ENCODE peak calls at places on chromosomes 7 and 10, in four cellular contexts. Q is A549, D is transverse colon, J is sigmoid colon. T is an unnamed sample.

GRCh38 chr7:116863168-116863670 is 832 bp downstream of the CAPZA2 start:
- DNase-seq in D (peak), Q (peak), J (no peak), T (peak)

GRCh38 chr10:11476035-11476434 is 135.4 kb downstream of the USP6NL start:
- DNase-seq in J (no peak), D (no peak), Q (no peak), T (no peak)

GRCh38 chr10:25398680-25399079 is 223.9 kb downstream of the GPR158 start:
- DNase-seq in Q (no peak), J (no peak), D (no peak), T (no peak)

GRCh38 chr7:63028376-63029206 is 970.1 kb upstream of the ZNF722 start:
- DNase-seq in D (no peak), Q (no peak), J (no peak), T (no peak)

GRCh38 chr10:133134411-133135115 is 25.5 kb upstream of the KNDC1 start:
- DNase-seq in Q (no peak), D (no peak), J (no peak), T (peak)

GRCh38 chr7:36084485-36085091 is 68.5 kb upstream of the EEPD1 start:
- DNase-seq in Q (peak), D (peak), J (peak), T (peak)

GRCh38 chr7:51138121-51139085 is 178.2 kb downstream of the COBL start:
- DNase-seq in D (no peak), J (no peak), Q (no peak), T (no peak)

GRCh38 chr10:4686644-4686996 is 139.4 kb upstream of the AKR1E2 start:
- DNase-seq in J (no peak), Q (peak), D (no peak), T (no peak)

GRCh38 chr7:36563706-36564325 is 160.5 kb downstream of the AOAH start:
- DNase-seq in J (no peak), D (no peak), Q (no peak), T (no peak)

GRCh38 chr7:130999926-131000325 is 265.9 kb upstream of the KLF14 start:
- DNase-seq in D (no peak), Q (no peak), J (no peak), T (no peak)

GRCh38 chr10:14834588-14834987 is 3.2 kb downstream of the CDNF start:
- DNase-seq in J (no peak), D (peak), Q (no peak), T (no peak)

GRCh38 chr10:113753020-113753692 is 1.7 kb downstream of the PLEKHS1 start:
- DNase-seq in D (peak), Q (no peak), J (no peak), T (no peak)

GRCh38 chr10:17206210-17206709 is 4.8 kb upstream of the TRDMT1 start:
- DNase-seq in Q (peak), J (no peak), D (no peak), T (no peak)

GRCh38 chr7:5572439-5572838 is 148.8 kb upstream of the TNRC18 start:
- DNase-seq in D (no peak), J (no peak), Q (no peak), T (no peak)

GRCh38 chr10:102815790-102816549 is 21.2 kb downstream of the CYP17A1 start:
- DNase-seq in D (peak), Q (no peak), J (peak), T (peak)

GRCh38 chr7:51645298-51645697 is 328.7 kb upstream of the COBL start:
- DNase-seq in D (no peak), J (no peak), Q (no peak), T (no peak)

GRCh38 chr7:112060625-112061024 is 145.6 kb downstream of the DOCK4 start:
- DNase-seq in J (no peak), Q (peak), D (no peak), T (no peak)

GRCh38 chr10:44068716-44069482 is 316.0 kb downstream of the CXCL12 start:
- DNase-seq in J (no peak), D (no peak), Q (no peak), T (no peak)

GRCh38 chr10:113187066-113187777 is 237.2 kb downstream of the TCF7L2 start:
- DNase-seq in J (peak), Q (no peak), D (no peak), T (peak)

GRCh38 chr7:18345641-18346234 is 149.8 kb upstream of the HDAC9 start:
- DNase-seq in J (no peak), D (peak), Q (peak), T (no peak)

GRCh38 chr7:123747620-123748141 is 1.1 kb downstream of the WASL start:
- DNase-seq in D (peak), Q (peak), J (peak), T (no peak)

GRCh38 chr10:45490277-45490676 is 116.3 kb downstream of the ALOX5 start:
- DNase-seq in J (no peak), Q (no peak), D (no peak), T (no peak)

GRCh38 chr10:45491061-45491460 is 117.0 kb downstream of the ALOX5 start:
- DNase-seq in Q (no peak), D (no peak), J (no peak), T (no peak)

GRCh38 chr10:45500304-45500703 is 126.3 kb downstream of the ALOX5 start:
- DNase-seq in Q (no peak), J (no peak), D (no peak), T (no peak)

GRCh38 chr10:45500798-45501197 is 126.8 kb downstream of the ALOX5 start:
- DNase-seq in Q (no peak), D (no peak), J (no peak), T (no peak)

DNA sequence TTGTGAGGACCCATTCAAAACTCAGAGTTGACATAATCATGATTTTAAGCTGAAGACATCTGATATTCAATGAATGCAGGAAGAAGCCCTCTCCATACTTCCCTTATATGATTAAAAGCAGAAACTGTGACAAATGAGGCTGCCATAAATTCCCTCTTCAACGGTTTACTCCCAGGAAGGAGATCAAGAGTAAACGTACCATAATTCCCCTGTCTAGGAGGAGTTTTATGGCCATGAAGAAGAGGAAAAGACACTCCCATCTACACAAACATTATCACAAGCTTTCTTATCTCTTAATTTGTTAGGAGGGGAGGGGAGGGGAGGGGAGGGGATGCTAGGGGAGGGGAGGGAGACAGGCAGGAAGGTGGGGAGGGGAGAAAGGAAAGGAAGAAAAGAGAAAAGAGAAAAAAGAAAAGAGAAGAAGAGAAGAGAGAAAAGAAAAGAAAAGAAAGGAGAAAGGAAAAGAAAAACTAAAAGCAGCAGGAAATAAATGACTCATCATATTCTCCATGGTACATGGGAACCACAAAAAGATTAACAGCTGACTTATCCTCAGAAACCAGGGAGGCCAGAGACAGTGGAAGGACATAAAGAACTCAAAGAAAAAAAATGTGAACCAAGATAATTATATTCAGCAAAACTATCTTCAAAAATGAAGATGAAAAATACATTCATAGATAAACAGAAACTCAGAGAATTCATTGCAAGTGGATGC is 121.6 kb downstream of the ALOX5 start:
- DNase-seq in J (no peak), Q (peak), D (no peak), T (no peak)
- TF ChIP-seq EP300 in J (no peak), Q (no peak), D (no peak), T (no peak)

DNA sequence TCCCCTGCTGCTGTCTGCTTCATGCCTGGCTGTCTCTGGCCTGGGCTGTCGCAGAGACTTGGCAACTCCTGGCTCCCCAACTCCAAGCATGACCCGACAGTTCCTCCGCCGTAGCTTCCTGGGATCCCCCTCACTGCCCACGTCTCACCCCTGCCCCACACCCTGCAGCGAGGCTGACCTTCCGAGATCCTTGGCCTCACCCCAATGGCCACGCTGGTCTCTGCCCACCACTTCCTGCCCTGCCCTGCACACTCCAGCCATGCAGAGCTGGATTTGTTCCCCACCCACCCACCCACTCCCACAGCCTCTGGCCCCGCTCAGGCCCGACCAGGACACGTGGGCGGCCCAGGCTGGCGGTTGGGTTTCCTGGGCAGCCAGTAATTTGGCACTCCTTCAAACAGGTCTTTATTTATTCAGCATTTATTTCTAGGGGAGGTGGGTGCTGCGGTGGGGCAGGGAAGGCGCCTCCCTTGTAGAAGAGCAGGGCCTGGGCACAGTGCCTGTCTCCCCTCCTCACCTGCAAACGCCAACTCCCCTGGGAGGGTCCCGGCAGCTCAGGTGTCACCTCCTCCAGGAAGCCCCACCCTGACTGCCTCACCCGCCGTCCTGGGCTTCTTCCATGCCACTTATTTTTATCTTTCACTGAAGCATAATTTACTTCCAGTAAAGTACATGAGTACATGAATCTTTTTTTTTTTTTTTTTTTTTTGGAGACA is 25.5 kb downstream of the GTF2IRD1 start:
- DNase-seq in Q (no peak), J (peak), D (peak), T (peak)
- TF ChIP-seq POLR2A in Q (no peak), J (no peak), D (no peak), T (no peak)

GRCh38 chr10:110864662-110865140 is 7.0 kb upstream of the PDCD4 start:
- DNase-seq in D (no peak), Q (no peak), J (no peak), T (peak)
- H3K4me3 ChIP-seq in D (no peak), Q (no peak), J (no peak), T (no peak)

GRCh38 chr7:95547356-95547755 is 49.0 kb downstream of the PDK4 start:
- DNase-seq in Q (no peak), J (no peak), D (no peak), T (no peak)

GRCh38 chr7:95550546-95550945 is 45.8 kb downstream of the PDK4 start:
- DNase-seq in Q (no peak), J (no peak), D (no peak), T (no peak)

GRCh38 chr7:95547949-95548348 is 48.4 kb downstream of the PDK4 start:
- DNase-seq in D (no peak), J (no peak), Q (no peak), T (no peak)

GRCh38 chr7:95546647-95547046 is 49.7 kb downstream of the PDK4 start:
- DNase-seq in D (no peak), Q (no peak), J (no peak), T (no peak)

GRCh38 chr7:95549818-95550529 is 46.3 kb downstream of the PDK4 start:
- DNase-seq in D (peak), J (peak), Q (peak), T (peak)
- TF ChIP-seq EP300 in D (peak), J (peak), Q (no peak), T (no peak)

GRCh38 chr10:73893386-73893785 is 17.5 kb upstream of the PLAU start:
- DNase-seq in Q (no peak), J (no peak), D (no peak), T (no peak)

GRCh38 chr10:73897693-73898092 is 13.2 kb upstream of the PLAU start:
- DNase-seq in Q (no peak), D (no peak), J (no peak), T (no peak)

GRCh38 chr10:73892314-73893080 is 18.1 kb upstream of the CAMK2G start:
- DNase-seq in J (no peak), D (no peak), Q (peak), T (no peak)

GRCh38 chr10:73891585-73891984 is 17.2 kb upstream of the CAMK2G start:
- DNase-seq in Q (no peak), D (no peak), J (no peak), T (no peak)

DNA sequence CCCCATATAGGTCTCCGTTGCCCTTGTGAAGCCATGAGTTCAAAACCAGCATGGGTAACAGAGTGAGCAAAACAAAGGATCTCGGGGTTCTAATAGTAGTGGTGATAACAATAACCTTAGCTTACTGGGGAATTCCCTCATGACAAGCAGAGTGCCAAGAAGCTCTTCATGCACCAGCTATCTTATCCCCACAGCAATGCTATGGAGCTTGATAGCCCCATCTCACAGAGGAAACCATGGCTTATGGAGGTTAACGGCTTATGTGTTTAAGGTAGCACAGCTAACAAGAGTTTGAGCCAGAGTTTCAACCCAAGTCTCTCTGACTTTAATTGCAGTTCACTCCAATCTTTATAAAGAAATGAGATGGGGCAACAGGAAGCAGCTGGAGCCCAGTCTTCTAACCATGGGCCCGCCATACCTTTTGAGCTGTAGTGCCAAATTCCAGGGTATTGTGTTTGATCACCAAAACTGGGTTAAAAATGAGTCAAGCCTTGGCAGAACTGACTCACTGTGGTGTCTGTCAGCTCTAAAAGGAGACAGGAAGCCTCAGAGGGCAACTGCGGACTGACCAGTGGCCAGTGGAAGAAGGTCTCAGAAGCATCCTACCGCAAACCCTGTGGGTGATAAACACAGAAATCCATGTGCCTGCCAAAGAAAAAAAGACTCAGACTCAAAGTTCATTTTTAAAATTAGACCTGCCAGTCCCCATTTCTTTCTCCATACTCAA is 16.5 kb upstream of the PLAU start:
- DNase-seq in D (no peak), J (no peak), Q (peak), T (no peak)
- TF ChIP-seq POLR2A in D (no peak), J (no peak), Q (no peak), T (no peak)

GRCh38 chr10:394061-394438 is 258.8 kb downstream of the ZMYND11 start:
- DNase-seq in Q (no peak), D (no peak), J (peak), T (no peak)
- H3K4me3 ChIP-seq in Q (no peak), D (no peak), J (no peak), T (no peak)

GRCh38 chr7:100100420-100101015 is 679 bp downstream of the MCM7 start:
- DNase-seq in J (peak), Q (peak), D (peak), T (peak)
- TF ChIP-seq EP300 in J (no peak), Q (no peak), D (peak), T (no peak)

GRCh38 chr10:48305905-48306264 is 592 bp upstream of the MAPK8 start:
- DNase-seq in J (no peak), D (no peak), Q (no peak), T (no peak)

GRCh38 chr10:48306870-48307531 is 524 bp downstream of the MAPK8 start:
- DNase-seq in J (peak), D (peak), Q (peak), T (peak)

GRCh38 chr10:48307584-48307983 is 1.1 kb downstream of the MAPK8 start:
- DNase-seq in Q (no peak), D (no peak), J (no peak), T (no peak)

GRCh38 chr10:48309711-48310226 is 3.3 kb downstream of the MAPK8 start:
- DNase-seq in D (no peak), J (no peak), Q (peak), T (no peak)

GRCh38 chr10:48306265-48306869 is at the start of gene MAPK8:
- DNase-seq in J (peak), Q (peak), D (peak), T (peak)
- TF ChIP-seq POLR2A in J (no peak), Q (peak), D (peak), T (no peak)

DNA sequence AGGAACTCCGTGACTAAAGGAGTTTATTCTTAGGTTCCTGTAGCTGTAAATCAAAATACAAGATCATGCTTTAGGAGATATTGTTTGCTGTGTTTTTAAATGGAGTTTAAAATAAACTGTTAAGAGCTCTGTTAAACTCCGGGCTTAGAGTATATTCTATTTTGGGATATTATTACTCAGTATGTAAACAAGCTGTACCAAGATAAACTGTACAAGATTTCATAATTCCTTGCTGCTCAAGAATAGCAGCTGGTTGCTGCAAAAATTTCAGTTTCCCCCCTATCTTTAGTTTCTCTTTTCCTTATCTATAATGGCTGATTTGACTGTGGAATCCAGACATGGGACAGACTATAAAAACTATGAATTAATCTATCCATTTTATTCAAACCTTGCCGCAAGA is 215.7 kb downstream of the HTR7 start:
- DNase-seq in Q (no peak), D (no peak), J (no peak), T (no peak)
- H3K4me3 ChIP-seq in Q (no peak), D (no peak), J (no peak), T (no peak)